ENCODE peak calls at places on chromosomes 13 and 19, in eight cellular contexts. One of them, this sample, is unnamed.

GRCh38 chr13:78372581-78372980 is 230.8 kb downstream of the POU4F1 start:
- DNase-seq in esophagus squamous epithelium: no peak
- DNase-seq in tibial nerve: no peak
- DNase-seq in BE2C: no peak
- DNase-seq in uterus: no peak
- DNase-seq in Caco-2: no peak
- DNase-seq in neural progenitor cell: no peak
- DNase-seq in GM06990: no peak
- DNase-seq in this sample: peak; percentile 77

GRCh38 chr19:18202759-18203407 is 959 bp downstream of the RAB3A start:
- DNase-seq in esophagus squamous epithelium: no peak
- DNase-seq in tibial nerve: no peak
- DNase-seq in BE2C: peak; percentile 34
- DNase-seq in uterus: peak; percentile 46
- DNase-seq in Caco-2: peak; percentile 46
- DNase-seq in neural progenitor cell: peak; percentile 48
- DNase-seq in GM06990: peak; percentile 65
- DNase-seq in this sample: no peak

GRCh38 chr13:37870489-37870845 is 895 bp upstream of the TRPC4 start:
- DNase-seq in esophagus squamous epithelium: no peak
- DNase-seq in tibial nerve: no peak
- DNase-seq in BE2C: no peak
- DNase-seq in uterus: no peak
- DNase-seq in Caco-2: no peak
- DNase-seq in neural progenitor cell: no peak
- DNase-seq in GM06990: no peak
- DNase-seq in this sample: no peak

GRCh38 chr13:100527644-100528043 is 60.9 kb downstream of the GGACT start:
- DNase-seq in esophagus squamous epithelium: no peak
- DNase-seq in tibial nerve: no peak
- DNase-seq in BE2C: no peak
- DNase-seq in uterus: no peak
- DNase-seq in Caco-2: no peak
- DNase-seq in neural progenitor cell: no peak
- DNase-seq in GM06990: no peak
- DNase-seq in this sample: no peak

GRCh38 chr19:6572217-6572616 is 18.7 kb downstream of the CD70 start:
- DNase-seq in esophagus squamous epithelium: no peak
- DNase-seq in tibial nerve: peak; percentile 34
- DNase-seq in BE2C: no peak
- DNase-seq in uterus: no peak
- DNase-seq in Caco-2: no peak
- DNase-seq in neural progenitor cell: no peak
- DNase-seq in GM06990: no peak
- DNase-seq in this sample: no peak

GRCh38 chr19:29834991-29835390 is 23.2 kb downstream of the CCNE1 start:
- DNase-seq in esophagus squamous epithelium: no peak
- DNase-seq in tibial nerve: no peak
- DNase-seq in BE2C: no peak
- DNase-seq in uterus: no peak
- DNase-seq in Caco-2: no peak
- DNase-seq in neural progenitor cell: no peak
- DNase-seq in GM06990: no peak
- DNase-seq in this sample: no peak

GRCh38 chr13:40983269-40983668 is 35.8 kb downstream of the ELF1 start:
- DNase-seq in esophagus squamous epithelium: no peak
- DNase-seq in tibial nerve: no peak
- DNase-seq in BE2C: no peak
- DNase-seq in uterus: no peak
- DNase-seq in Caco-2: no peak
- DNase-seq in neural progenitor cell: no peak
- DNase-seq in GM06990: no peak
- DNase-seq in this sample: no peak

GRCh38 chr13:98155475-98156111 is 12.7 kb downstream of the FARP1 start:
- DNase-seq in esophagus squamous epithelium: no peak
- DNase-seq in tibial nerve: no peak
- DNase-seq in BE2C: peak; percentile 28
- DNase-seq in uterus: no peak
- DNase-seq in Caco-2: no peak
- DNase-seq in neural progenitor cell: no peak
- DNase-seq in GM06990: no peak
- DNase-seq in this sample: no peak

GRCh38 chr13:48828962-48829405 is 146.7 kb upstream of the FNDC3A start:
- DNase-seq in esophagus squamous epithelium: no peak
- DNase-seq in tibial nerve: no peak
- DNase-seq in BE2C: peak; percentile 22
- DNase-seq in uterus: no peak
- DNase-seq in Caco-2: no peak
- DNase-seq in neural progenitor cell: no peak
- DNase-seq in GM06990: no peak
- DNase-seq in this sample: no peak

GRCh38 chr13:98444381-98444780 is 132.5 kb downstream of the STK24 start:
- DNase-seq in esophagus squamous epithelium: no peak
- DNase-seq in tibial nerve: no peak
- DNase-seq in BE2C: no peak
- DNase-seq in uterus: no peak
- DNase-seq in Caco-2: no peak
- DNase-seq in neural progenitor cell: no peak
- DNase-seq in GM06990: no peak
- DNase-seq in this sample: no peak

GRCh38 chr13:30787747-30788535 is 52.6 kb downstream of the ALOX5AP start:
- DNase-seq in esophagus squamous epithelium: no peak
- DNase-seq in tibial nerve: no peak
- DNase-seq in BE2C: no peak
- DNase-seq in uterus: no peak
- DNase-seq in Caco-2: no peak
- DNase-seq in neural progenitor cell: no peak
- DNase-seq in GM06990: no peak
- DNase-seq in this sample: no peak

GRCh38 chr19:18483119-18483518 is 38.8 kb downstream of the ELL start:
- DNase-seq in esophagus squamous epithelium: no peak
- DNase-seq in tibial nerve: no peak
- DNase-seq in BE2C: no peak
- DNase-seq in uterus: no peak
- DNase-seq in Caco-2: no peak
- DNase-seq in neural progenitor cell: no peak
- DNase-seq in GM06990: no peak
- DNase-seq in this sample: no peak

GRCh38 chr19:4620675-4621074 is 18.6 kb upstream of the TNFAIP8L1 start:
- DNase-seq in esophagus squamous epithelium: no peak
- DNase-seq in tibial nerve: no peak
- DNase-seq in BE2C: peak; percentile 34
- DNase-seq in uterus: no peak
- DNase-seq in Caco-2: no peak
- DNase-seq in neural progenitor cell: no peak
- DNase-seq in GM06990: no peak
- DNase-seq in this sample: no peak

GRCh38 chr19:4624301-4624700 is 15.0 kb upstream of the TNFAIP8L1 start:
- DNase-seq in esophagus squamous epithelium: no peak
- DNase-seq in tibial nerve: no peak
- DNase-seq in BE2C: no peak
- DNase-seq in uterus: no peak
- DNase-seq in Caco-2: no peak
- DNase-seq in neural progenitor cell: no peak
- DNase-seq in GM06990: no peak
- DNase-seq in this sample: no peak

GRCh38 chr19:4619668-4620294 is 19.5 kb upstream of the TNFAIP8L1 start:
- DNase-seq in esophagus squamous epithelium: no peak
- DNase-seq in tibial nerve: no peak
- DNase-seq in BE2C: no peak
- DNase-seq in uterus: no peak
- DNase-seq in Caco-2: no peak
- DNase-seq in neural progenitor cell: no peak
- DNase-seq in GM06990: no peak
- DNase-seq in this sample: no peak

GRCh38 chr19:4622695-4623421 is 16.5 kb upstream of the TNFAIP8L1 start:
- DNase-seq in esophagus squamous epithelium: no peak
- DNase-seq in tibial nerve: no peak
- DNase-seq in BE2C: peak; percentile 56
- DNase-seq in uterus: no peak
- DNase-seq in Caco-2: peak; percentile 59
- DNase-seq in neural progenitor cell: no peak
- DNase-seq in GM06990: no peak
- DNase-seq in this sample: no peak

DNA sequence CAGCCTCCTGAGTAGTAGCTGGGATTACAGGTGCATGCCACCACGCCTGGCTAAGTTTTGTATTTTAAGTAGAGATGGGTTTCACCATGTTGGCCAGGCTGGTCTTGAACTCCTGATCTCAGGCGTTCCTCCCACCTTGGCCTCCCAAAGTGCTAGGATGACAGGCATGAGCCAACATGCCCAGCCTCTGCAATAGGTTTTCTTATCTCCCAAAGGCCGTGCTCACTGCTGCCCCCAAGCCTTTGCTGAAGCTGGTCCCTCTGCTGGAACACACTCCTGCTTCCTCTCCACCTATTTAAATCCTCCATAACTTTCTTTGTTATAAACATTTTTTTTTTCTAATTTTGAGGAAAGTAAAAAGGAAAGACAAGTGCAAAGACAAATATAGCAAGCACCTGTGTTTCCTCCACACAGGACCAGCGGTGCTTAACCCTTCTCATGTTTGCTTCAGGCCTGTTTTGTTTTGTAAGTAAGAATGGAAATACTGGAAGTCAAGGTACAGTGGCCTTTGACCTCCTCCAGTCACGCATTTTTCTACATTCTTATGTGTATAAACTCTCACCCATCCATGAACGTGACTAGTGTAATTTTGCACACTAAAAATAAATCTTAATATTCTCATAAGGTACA is 14.5 kb upstream of the TNFAIP8L1 start:
- DNase-seq in esophagus squamous epithelium: no peak
- DNase-seq in tibial nerve: no peak
- DNase-seq in BE2C: peak; percentile 32
- DNase-seq in uterus: no peak
- DNase-seq in Caco-2: peak; percentile 48
- DNase-seq in neural progenitor cell: peak; percentile 61
- DNase-seq in GM06990: no peak
- DNase-seq in this sample: no peak
- TF ChIP-seq CTCF in esophagus squamous epithelium: no peak
- TF ChIP-seq CTCF in tibial nerve: no peak
- TF ChIP-seq CTCF in BE2C: peak; percentile 60
- TF ChIP-seq CTCF in uterus: no peak
- TF ChIP-seq CTCF in Caco-2: no peak
- TF ChIP-seq CTCF in neural progenitor cell: peak; percentile 49
- TF ChIP-seq CTCF in GM06990: peak; percentile 71
- TF ChIP-seq CTCF in this sample: peak; percentile 12

DNA sequence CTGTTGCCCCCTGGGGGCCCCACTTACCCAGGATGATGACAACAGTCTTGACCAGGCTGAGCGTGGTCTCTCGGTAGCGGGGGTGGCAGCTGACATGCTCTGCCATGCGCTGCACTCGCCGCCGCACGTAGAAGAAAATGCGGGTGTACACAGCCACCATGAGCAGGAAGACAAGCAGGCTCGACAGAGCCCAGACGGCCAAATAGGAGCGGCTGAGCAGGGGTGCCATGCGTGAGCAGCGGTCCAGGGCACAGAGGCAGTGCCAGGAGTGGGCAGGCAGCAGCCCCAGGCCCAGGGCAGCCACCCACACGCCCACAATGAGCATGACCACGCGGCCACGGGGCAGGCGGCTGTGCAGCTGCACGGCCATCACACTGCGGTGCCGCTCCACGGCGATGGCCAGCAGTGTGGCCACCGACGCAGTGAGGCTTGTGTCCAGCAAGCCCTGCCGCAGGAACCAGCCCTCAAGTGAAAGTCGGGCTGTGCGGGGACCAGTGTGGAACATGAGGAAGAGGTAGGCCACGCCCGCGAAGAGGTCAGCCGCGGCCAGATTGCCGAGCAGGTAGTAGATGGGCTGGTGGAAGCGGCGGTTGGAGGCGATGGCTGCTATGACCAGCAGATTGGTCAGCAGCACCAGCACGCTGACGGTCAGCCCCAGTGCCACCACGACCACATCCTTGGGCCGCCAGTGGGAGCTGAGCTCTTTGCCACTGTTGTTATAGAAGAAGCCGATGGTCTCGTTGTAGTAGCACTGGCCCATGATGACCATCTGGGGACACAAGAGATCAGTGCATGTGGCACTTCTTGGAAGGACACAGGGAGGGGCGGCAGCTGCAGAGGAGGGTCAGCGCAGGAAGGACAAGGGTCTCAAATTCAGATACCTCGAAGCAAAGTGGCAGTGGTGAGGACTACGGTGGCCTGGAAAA is 1.2 kb downstream of the LPAR2 start:
- DNase-seq in esophagus squamous epithelium: no peak
- DNase-seq in tibial nerve: no peak
- DNase-seq in BE2C: no peak
- DNase-seq in uterus: no peak
- DNase-seq in Caco-2: no peak
- DNase-seq in neural progenitor cell: peak; percentile 14
- DNase-seq in GM06990: no peak
- DNase-seq in this sample: no peak
- H3K4me3 ChIP-seq in esophagus squamous epithelium: peak overlapping the region; percentile 67
- H3K4me3 ChIP-seq in tibial nerve: no peak overlapping the region
- H3K4me3 ChIP-seq in BE2C: no peak overlapping the region
- H3K4me3 ChIP-seq in uterus: no peak overlapping the region
- H3K4me3 ChIP-seq in Caco-2: peak overlapping the region; percentile 87
- H3K4me3 ChIP-seq in neural progenitor cell: peak overlapping the region; percentile 79
- H3K4me3 ChIP-seq in GM06990: peak overlapping the region; percentile 72
- H3K4me3 ChIP-seq in this sample: peak overlapping the region; percentile 68

DNA sequence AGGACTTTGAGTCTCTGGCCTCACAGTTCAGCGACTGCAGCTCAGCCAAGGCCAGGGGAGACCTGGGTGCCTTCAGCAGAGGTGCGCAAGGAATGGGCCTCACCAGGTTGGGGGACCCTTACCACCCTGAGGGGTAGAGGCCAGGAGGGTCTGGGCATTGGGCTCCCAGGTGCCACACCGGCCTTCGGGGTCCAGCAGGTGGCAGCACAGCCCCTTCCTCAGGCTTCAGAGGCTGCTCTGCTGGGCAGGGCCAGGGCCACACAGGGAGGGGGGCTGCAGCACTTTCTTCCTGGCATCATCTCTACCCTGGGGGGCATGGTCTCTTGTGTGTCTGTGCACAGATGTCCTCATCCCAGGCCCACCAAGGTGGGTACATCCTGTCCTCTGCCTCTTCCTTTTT is 12.9 kb downstream of the PIN1 start:
- DNase-seq in esophagus squamous epithelium: no peak
- DNase-seq in tibial nerve: no peak
- DNase-seq in BE2C: peak; percentile 37
- DNase-seq in uterus: no peak
- DNase-seq in Caco-2: peak; percentile 63
- DNase-seq in neural progenitor cell: peak; percentile 65
- DNase-seq in GM06990: no peak
- DNase-seq in this sample: no peak
- TF ChIP-seq CTCF in esophagus squamous epithelium: peak; percentile 38
- TF ChIP-seq CTCF in tibial nerve: peak; percentile 9
- TF ChIP-seq CTCF in BE2C: peak; percentile 57
- TF ChIP-seq CTCF in uterus: no peak
- TF ChIP-seq CTCF in Caco-2: peak; percentile 46
- TF ChIP-seq CTCF in neural progenitor cell: peak; percentile 73
- TF ChIP-seq CTCF in GM06990: peak; percentile 52
- TF ChIP-seq CTCF in this sample: peak; percentile 69

DNA sequence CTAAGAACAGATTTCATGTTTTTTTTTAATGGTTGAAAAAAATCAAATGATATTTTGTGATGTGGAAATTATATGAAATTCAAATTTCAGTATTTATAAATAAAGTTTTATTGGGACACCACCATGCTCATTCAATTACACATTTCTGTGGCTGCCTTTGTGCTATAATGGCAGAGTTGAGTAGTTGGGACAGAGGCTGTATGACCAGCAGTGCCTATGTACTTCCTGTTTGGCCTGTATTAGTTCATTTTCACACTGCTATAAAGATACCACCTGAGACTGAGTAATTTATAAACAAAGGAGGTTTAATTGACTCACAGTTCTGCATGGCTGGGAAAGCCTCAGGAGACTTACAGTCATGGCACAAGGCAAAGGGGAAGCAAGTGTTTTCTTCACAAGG is 33.6 kb downstream of the AKAP11 start:
- DNase-seq in esophagus squamous epithelium: no peak
- DNase-seq in tibial nerve: no peak
- DNase-seq in BE2C: no peak
- DNase-seq in uterus: no peak
- DNase-seq in Caco-2: no peak
- DNase-seq in neural progenitor cell: no peak
- DNase-seq in GM06990: no peak
- DNase-seq in this sample: no peak
- H3K4me3 ChIP-seq in esophagus squamous epithelium: no peak overlapping the region
- H3K4me3 ChIP-seq in tibial nerve: no peak overlapping the region
- H3K4me3 ChIP-seq in BE2C: no peak overlapping the region
- H3K4me3 ChIP-seq in uterus: no peak overlapping the region
- H3K4me3 ChIP-seq in Caco-2: no peak overlapping the region
- H3K4me3 ChIP-seq in neural progenitor cell: no peak overlapping the region
- H3K4me3 ChIP-seq in GM06990: no peak overlapping the region
- H3K4me3 ChIP-seq in this sample: no peak overlapping the region